ENCODE peak calls at places on chromosome 17, in eight cellular contexts. P is IMR-90, V is endothelial cell of umbilical vein, R is stomach, Q is ovary, G is tibial nerve, N is transverse colon, W is K562. X is an unnamed sample.

GRCh38 chr17:46979023-46979870 is at the start of gene RPRML:
- DNase-seq in P (no peak), V (peak), R (peak), Q (peak), G (no peak), N (peak), W (peak), X (peak)

GRCh38 chr17:82974136-82974952 is 105.1 kb upstream of the METRNL start:
- DNase-seq in P (no peak), V (no peak), R (no peak), Q (no peak), G (no peak), N (no peak), W (no peak), X (no peak)

GRCh38 chr17:14057591-14057990 is 11.7 kb upstream of the COX10 start:
- DNase-seq in P (no peak), V (no peak), R (no peak), Q (no peak), G (no peak), N (no peak), W (no peak), X (no peak)

GRCh38 chr17:83084621-83085056 is 5.2 kb downstream of the METRNL start:
- DNase-seq in P (no peak), V (no peak), R (peak), Q (no peak), G (no peak), N (peak), W (no peak), X (no peak)

GRCh38 chr17:78525511-78526160 is 51.6 kb downstream of the DNAH17 start:
- DNase-seq in P (no peak), V (no peak), R (no peak), Q (no peak), G (no peak), N (no peak), W (no peak), X (no peak)

GRCh38 chr17:59427425-59427921 is 96.0 kb downstream of the YPEL2 start:
- DNase-seq in P (peak), V (peak), R (no peak), Q (no peak), G (no peak), N (no peak), W (no peak), X (peak)

GRCh38 chr17:6231886-6232767 is 161.9 kb downstream of the WSCD1 start:
- DNase-seq in P (no peak), V (peak), R (no peak), Q (no peak), G (no peak), N (no peak), W (no peak), X (peak)

GRCh38 chr17:19534562-19535149 is 1.0 kb downstream of the SLC47A1 start:
- DNase-seq in P (no peak), V (no peak), R (no peak), Q (no peak), G (no peak), N (no peak), W (no peak), X (no peak)

GRCh38 chr17:40557531-40558299 is 7.6 kb downstream of the CCR7 start:
- DNase-seq in P (no peak), V (no peak), R (peak), Q (no peak), G (no peak), N (no peak), W (no peak), X (no peak)

GRCh38 chr17:55269894-55270293 is 5.1 kb downstream of the HLF start:
- DNase-seq in P (no peak), V (no peak), R (no peak), Q (no peak), G (no peak), N (no peak), W (no peak), X (no peak)

GRCh38 chr17:57911834-57912673 is 43.2 kb downstream of the CUEDC1 start:
- DNase-seq in P (no peak), V (peak), R (peak), Q (peak), G (peak), N (peak), W (no peak), X (peak)

GRCh38 chr17:28384281-28385036 is 13.0 kb downstream of the SARM1 start:
- DNase-seq in P (no peak), V (peak), R (peak), Q (no peak), G (no peak), N (peak), W (no peak), X (no peak)

GRCh38 chr17:29567362-29568330 is 809 bp upstream of the ABHD15 start:
- DNase-seq in P (peak), V (peak), R (peak), Q (peak), G (peak), N (peak), W (peak), X (peak)

GRCh38 chr17:33218657-33219298 is 74.3 kb downstream of the ASIC2 start:
- DNase-seq in P (peak), V (no peak), R (no peak), Q (no peak), G (no peak), N (no peak), W (no peak), X (no peak)

GRCh38 chr17:42436401-42436800 is 13.3 kb upstream of the CAVIN1 start:
- DNase-seq in P (peak), V (peak), R (no peak), Q (no peak), G (no peak), N (peak), W (no peak), X (no peak)

GRCh38 chr17:41785876-41786226 is 660 bp downstream of the JUP start:
- DNase-seq in P (no peak), V (peak), R (peak), Q (no peak), G (no peak), N (peak), W (peak), X (no peak)

GRCh38 chr17:58181796-58182195 is 10.7 kb upstream of the EPX start:
- DNase-seq in P (no peak), V (no peak), R (no peak), Q (no peak), G (no peak), N (no peak), W (no peak), X (no peak)

GRCh38 chr17:48491527-48492273 is 39.1 kb downstream of the HOXB1 start:
- DNase-seq in P (peak), V (peak), R (no peak), Q (no peak), G (no peak), N (no peak), W (peak), X (no peak)

GRCh38 chr17:12673788-12674187 is 8.1 kb downstream of the MYOCD start:
- DNase-seq in P (peak), V (no peak), R (no peak), Q (no peak), G (no peak), N (no peak), W (no peak), X (no peak)

GRCh38 chr17:80510772-80511171 is 33.9 kb upstream of the RPTOR start:
- DNase-seq in P (no peak), V (no peak), R (no peak), Q (no peak), G (no peak), N (no peak), W (no peak), X (no peak)

GRCh38 chr17:58617563-58617962 is 74.3 kb downstream of the TEX14 start:
- DNase-seq in P (no peak), V (no peak), R (no peak), Q (no peak), G (no peak), N (no peak), W (no peak), X (no peak)

GRCh38 chr17:21129023-21129681 is 2.4 kb downstream of the DHRS7B start:
- DNase-seq in P (peak), V (peak), R (no peak), Q (no peak), G (no peak), N (no peak), W (no peak), X (no peak)

GRCh38 chr17:60586288-60586974 is 13.6 kb upstream of the PPM1D start:
- DNase-seq in P (peak), V (no peak), R (no peak), Q (no peak), G (no peak), N (no peak), W (no peak), X (no peak)

GRCh38 chr17:79458356-79458755 is 152.5 kb downstream of the RBFOX3 start:
- DNase-seq in P (no peak), V (no peak), R (no peak), Q (no peak), G (no peak), N (no peak), W (no peak), X (no peak)

GRCh38 chr17:78872486-78872885 is 30.5 kb downstream of the CEP295NL start:
- DNase-seq in P (no peak), V (no peak), R (no peak), Q (no peak), G (no peak), N (no peak), W (no peak), X (no peak)

GRCh38 chr17:47324224-47325020 is 667 bp downstream of the EFCAB13 start:
- DNase-seq in P (peak), V (peak), R (peak), Q (peak), G (peak), N (peak), W (peak), X (no peak)

GRCh38 chr17:14078027-14078426 is 8.7 kb downstream of the COX10 start:
- DNase-seq in P (no peak), V (no peak), R (no peak), Q (no peak), G (no peak), N (no peak), W (no peak), X (no peak)

GRCh38 chr17:49823614-49824013 is 24.3 kb downstream of the TAC4 start:
- DNase-seq in P (peak), V (no peak), R (no peak), Q (no peak), G (no peak), N (no peak), W (no peak), X (no peak)
- TF ChIP-seq POLR2A in P (no peak), V (no peak), R (no peak), Q (no peak), G (no peak), N (no peak), W (no peak), X (no peak)

GRCh38 chr17:36544320-36545092 is at the start of gene GGNBP2:
- DNase-seq in P (peak), V (peak), R (peak), Q (peak), G (peak), N (peak), W (peak), X (peak)

GRCh38 chr17:36545093-36545464 is 360 bp downstream of the GGNBP2 start:
- DNase-seq in P (no peak), V (no peak), R (no peak), Q (no peak), G (no peak), N (no peak), W (no peak), X (no peak)

GRCh38 chr17:36542755-36543154 is 2.0 kb upstream of the GGNBP2 start:
- DNase-seq in P (no peak), V (no peak), R (no peak), Q (no peak), G (no peak), N (no peak), W (no peak), X (no peak)

GRCh38 chr17:36545465-36546417 is 1.0 kb downstream of the GGNBP2 start:
- DNase-seq in P (peak), V (peak), R (peak), Q (peak), G (peak), N (peak), W (peak), X (peak)

GRCh38 chr17:36544049-36544319 is 735 bp upstream of the GGNBP2 start:
- DNase-seq in P (peak), V (peak), R (peak), Q (no peak), G (no peak), N (no peak), W (peak), X (peak)
- TF ChIP-seq POLR2A in P (no peak), V (no peak), R (no peak), Q (no peak), G (no peak), N (peak), W (no peak), X (no peak)

DNA sequence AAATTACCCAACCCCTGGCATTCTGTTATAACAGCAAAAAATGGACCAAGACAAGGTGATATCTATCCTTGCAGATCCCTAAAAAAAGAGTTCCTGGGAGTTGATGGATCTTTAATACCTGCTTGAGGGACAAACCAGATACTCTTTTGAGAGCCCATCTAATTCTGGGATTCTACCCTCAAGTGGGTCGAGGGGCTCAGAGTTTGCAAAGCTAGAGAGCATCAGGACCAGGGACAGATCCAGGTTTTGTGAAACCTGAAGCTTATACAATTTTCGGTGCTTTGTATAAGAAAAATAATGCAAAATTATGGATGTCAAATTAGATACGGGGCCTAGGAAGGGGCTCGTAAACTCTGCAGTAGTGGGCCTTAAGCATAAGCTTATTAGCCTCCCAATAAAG is 130.5 kb upstream of the CRHR1 start:
- DNase-seq in P (no peak), V (no peak), R (no peak), Q (no peak), G (no peak), N (no peak), W (no peak), X (no peak)
- TF ChIP-seq POLR2A in P (no peak), V (no peak), R (no peak), Q (no peak), G (no peak), N (no peak), W (no peak), X (no peak)

DNA sequence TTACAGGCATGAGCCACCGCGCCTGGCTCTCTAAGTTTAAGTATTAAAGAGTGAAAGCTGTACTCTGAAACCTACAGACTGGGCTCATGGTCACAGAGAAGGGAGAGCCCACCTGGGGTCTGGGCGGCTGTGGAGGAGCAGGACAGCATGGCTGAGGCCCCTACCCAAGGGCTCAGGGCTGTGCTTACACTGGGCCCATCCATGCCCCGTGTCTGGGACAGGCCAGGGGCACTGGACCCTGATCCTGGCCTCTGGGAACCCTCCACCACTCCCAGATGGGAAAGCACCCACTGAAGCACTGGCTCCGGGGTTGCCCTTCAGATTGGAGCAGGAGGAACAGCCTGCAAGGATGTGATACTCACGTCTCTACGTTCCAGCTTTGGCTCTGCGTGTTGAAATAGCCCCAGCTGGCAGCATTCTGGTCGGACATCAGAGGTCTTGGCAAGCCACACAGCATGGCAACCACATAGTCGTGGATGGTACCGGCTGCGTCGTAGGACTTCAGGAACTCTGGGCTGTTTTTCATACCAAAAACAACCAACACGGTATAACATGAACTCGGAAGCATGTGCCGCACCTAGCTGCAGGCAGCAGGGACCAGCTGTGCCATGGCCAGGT is 13.0 kb downstream of the SHPK start:
- DNase-seq in P (no peak), V (no peak), R (no peak), Q (no peak), G (no peak), N (no peak), W (no peak), X (no peak)
- TF ChIP-seq POLR2A in P (no peak), V (no peak), R (no peak), Q (no peak), G (no peak), N (no peak), W (no peak), X (no peak)

GRCh38 chr17:77466596-77467223 is 325.9 kb downstream of the SEC14L1 start:
- DNase-seq in P (no peak), V (no peak), R (no peak), Q (no peak), G (no peak), N (no peak), W (no peak), X (no peak)
- TF ChIP-seq POLR2A in P (no peak), V (no peak), R (no peak), Q (no peak), G (no peak), N (no peak), W (no peak), X (no peak)

GRCh38 chr17:74921045-74921681 is 1.9 kb downstream of the USH1G start:
- DNase-seq in P (no peak), V (no peak), R (no peak), Q (peak), G (no peak), N (no peak), W (no peak), X (no peak)

GRCh38 chr17:74920679-74921044 is 2.4 kb downstream of the USH1G start:
- DNase-seq in P (no peak), V (no peak), R (no peak), Q (no peak), G (no peak), N (no peak), W (peak), X (no peak)

GRCh38 chr17:74918906-74919305 is 4.1 kb downstream of the USH1G start:
- DNase-seq in P (no peak), V (no peak), R (no peak), Q (no peak), G (no peak), N (no peak), W (no peak), X (no peak)

GRCh38 chr17:74919440-74920305 is 3.4 kb downstream of the USH1G start:
- DNase-seq in P (no peak), V (no peak), R (peak), Q (no peak), G (no peak), N (no peak), W (peak), X (no peak)

GRCh38 chr17:74920306-74920620 is 2.8 kb downstream of the USH1G start:
- DNase-seq in P (no peak), V (no peak), R (no peak), Q (no peak), G (no peak), N (no peak), W (no peak), X (no peak)
- TF ChIP-seq POLR2A in P (no peak), V (no peak), R (no peak), Q (no peak), G (no peak), N (no peak), W (no peak), X (no peak)

GRCh38 chr17:7479389-7480192 is at the start of gene ZBTB4:
- DNase-seq in P (peak), V (peak), R (peak), Q (peak), G (no peak), N (peak), W (peak), X (no peak)
- TF ChIP-seq POLR2A in P (peak), V (no peak), R (no peak), Q (peak), G (peak), N (peak), W (peak), X (peak)

DNA sequence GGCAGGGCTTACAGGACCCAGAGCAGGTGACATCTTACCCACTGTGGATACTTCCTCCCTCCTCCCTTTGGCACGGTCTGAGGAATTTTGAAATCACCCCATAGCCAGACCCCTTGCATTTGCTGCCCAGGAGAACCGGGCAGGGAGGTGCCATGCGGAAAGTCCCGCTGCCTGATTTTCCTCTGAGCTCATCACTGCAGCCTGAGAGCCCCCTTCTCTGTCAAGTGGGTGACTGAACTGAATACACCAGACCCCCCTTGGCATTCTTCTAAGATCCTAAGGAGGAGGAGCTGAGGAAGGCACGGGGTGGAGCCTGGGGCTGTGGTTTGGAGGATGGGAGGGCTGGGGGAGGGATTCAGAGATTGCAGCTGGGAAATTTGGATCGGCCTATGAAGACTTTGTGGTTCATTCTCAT is 173.4 kb downstream of the RAB11FIP4 start:
- DNase-seq in P (peak), V (no peak), R (no peak), Q (peak), G (no peak), N (no peak), W (no peak), X (peak)
- TF ChIP-seq POLR2A in P (no peak), V (no peak), R (no peak), Q (no peak), G (no peak), N (no peak), W (no peak), X (no peak)

GRCh38 chr17:1490643-1491405 is 1.7 kb downstream of the MYO1C start:
- DNase-seq in P (no peak), V (peak), R (peak), Q (peak), G (no peak), N (peak), W (peak), X (peak)
- TF ChIP-seq POLR2A in P (no peak), V (peak), R (no peak), Q (peak), G (peak), N (peak), W (peak), X (no peak)

GRCh38 chr17:67528751-67529436 is 151.8 kb downstream of the PITPNC1 start:
- DNase-seq in P (peak), V (peak), R (peak), Q (peak), G (peak), N (peak), W (no peak), X (peak)

GRCh38 chr17:67521773-67522069 is 144.6 kb downstream of the PITPNC1 start:
- DNase-seq in P (no peak), V (no peak), R (no peak), Q (no peak), G (no peak), N (no peak), W (no peak), X (no peak)

GRCh38 chr17:67526700-67527099 is 149.6 kb downstream of the PITPNC1 start:
- DNase-seq in P (no peak), V (no peak), R (no peak), Q (no peak), G (no peak), N (no peak), W (no peak), X (no peak)

GRCh38 chr17:67520916-67521772 is 144.1 kb downstream of the PITPNC1 start:
- DNase-seq in P (peak), V (no peak), R (no peak), Q (no peak), G (no peak), N (no peak), W (no peak), X (no peak)

GRCh38 chr17:67525239-67526135 is 148.4 kb downstream of the PITPNC1 start:
- DNase-seq in P (no peak), V (no peak), R (peak), Q (no peak), G (no peak), N (no peak), W (no peak), X (no peak)
- TF ChIP-seq POLR2A in P (no peak), V (no peak), R (no peak), Q (no peak), G (no peak), N (no peak), W (no peak), X (no peak)